ENCODE peak calls at places on chromosomes 16 and 17, in five cellular contexts. One of them, this sample, is unnamed.

GRCh38 chr16:1713933-1714332 is 7.9 kb downstream of the MAPK8IP3 start:
- DNase-seq in GM23338: peak
- DNase-seq in K562: no peak
- DNase-seq in HepG2: no peak
- DNase-seq in GM12878: peak
- DNase-seq in this sample: no peak

GRCh38 chr17:21016826-21017225 is 26.0 kb downstream of the USP22 start:
- DNase-seq in GM23338: no peak
- DNase-seq in K562: no peak
- DNase-seq in HepG2: no peak
- DNase-seq in GM12878: no peak
- DNase-seq in this sample: no peak

GRCh38 chr17:75909812-75910274 is 5.2 kb upstream of the MRPL38 start:
- DNase-seq in GM23338: no peak
- DNase-seq in K562: no peak
- DNase-seq in HepG2: no peak
- DNase-seq in GM12878: no peak
- DNase-seq in this sample: no peak

GRCh38 chr17:42118545-42118944 is 2.6 kb downstream of the KAT2A start:
- DNase-seq in GM23338: peak
- DNase-seq in K562: peak
- DNase-seq in HepG2: peak
- DNase-seq in GM12878: no peak
- DNase-seq in this sample: peak

GRCh38 chr17:72361892-72362291 is 241.1 kb downstream of the SOX9 start:
- DNase-seq in GM23338: no peak
- DNase-seq in K562: no peak
- DNase-seq in HepG2: no peak
- DNase-seq in GM12878: no peak
- DNase-seq in this sample: no peak

GRCh38 chr17:17343160-17343735 is 40.1 kb downstream of the NT5M start:
- DNase-seq in GM23338: no peak
- DNase-seq in K562: no peak
- DNase-seq in HepG2: no peak
- DNase-seq in GM12878: no peak
- DNase-seq in this sample: no peak

GRCh38 chr16:17301184-17301583 is 169.6 kb downstream of the XYLT1 start:
- DNase-seq in GM23338: no peak
- DNase-seq in K562: no peak
- DNase-seq in HepG2: no peak
- DNase-seq in GM12878: no peak
- DNase-seq in this sample: no peak

GRCh38 chr16:19583665-19584300 is 28.3 kb downstream of the VPS35L start:
- DNase-seq in GM23338: peak
- DNase-seq in K562: peak
- DNase-seq in HepG2: peak
- DNase-seq in GM12878: no peak
- DNase-seq in this sample: peak

GRCh38 chr16:383326-384020 is 1.7 kb upstream of the PGAP6 start:
- DNase-seq in GM23338: peak
- DNase-seq in K562: no peak
- DNase-seq in HepG2: no peak
- DNase-seq in GM12878: peak
- DNase-seq in this sample: no peak

GRCh38 chr17:16873654-16874035 is 98.3 kb downstream of the TNFRSF13B start:
- DNase-seq in GM23338: no peak
- DNase-seq in K562: no peak
- DNase-seq in HepG2: no peak
- DNase-seq in GM12878: no peak
- DNase-seq in this sample: no peak

GRCh38 chr17:68450801-68451200 is 6.5 kb downstream of the WIPI1 start:
- DNase-seq in GM23338: no peak
- DNase-seq in K562: no peak
- DNase-seq in HepG2: no peak
- DNase-seq in GM12878: no peak
- DNase-seq in this sample: no peak

GRCh38 chr17:68452724-68453290 is 4.5 kb downstream of the WIPI1 start:
- DNase-seq in GM23338: no peak
- DNase-seq in K562: no peak
- DNase-seq in HepG2: no peak
- DNase-seq in GM12878: no peak
- DNase-seq in this sample: no peak

GRCh38 chr17:68449021-68449739 is 8.1 kb downstream of the WIPI1 start:
- DNase-seq in GM23338: no peak
- DNase-seq in K562: no peak
- DNase-seq in HepG2: no peak
- DNase-seq in GM12878: no peak
- DNase-seq in this sample: peak

GRCh38 chr17:68451650-68452354 is 5.5 kb downstream of the WIPI1 start:
- DNase-seq in GM23338: no peak
- DNase-seq in K562: no peak
- DNase-seq in HepG2: peak
- DNase-seq in GM12878: no peak
- DNase-seq in this sample: no peak

DNA sequence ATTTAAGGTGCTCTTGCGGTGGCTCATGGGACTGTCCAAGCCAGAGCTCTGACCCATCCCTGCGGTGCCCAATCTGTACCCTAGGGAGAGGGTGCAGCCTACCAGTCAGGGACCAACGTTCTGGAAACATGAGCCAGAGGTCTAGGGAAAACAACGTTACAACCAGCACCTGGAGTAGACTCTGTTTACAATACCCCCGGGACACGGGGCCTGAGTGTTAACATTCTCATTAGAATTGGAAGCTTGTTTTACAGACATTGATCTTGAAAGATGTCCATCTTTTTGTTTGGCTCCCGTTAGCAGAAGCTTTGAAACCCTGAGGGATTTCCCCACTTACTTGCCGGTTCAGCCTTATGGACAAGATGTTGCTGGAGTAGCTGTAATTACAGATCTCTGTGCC is 6.9 kb downstream of the WIPI1 start:
- DNase-seq in GM23338: no peak
- DNase-seq in K562: no peak
- DNase-seq in HepG2: no peak
- DNase-seq in GM12878: no peak
- DNase-seq in this sample: no peak
- TF ChIP-seq JUNB in GM23338: no peak
- TF ChIP-seq JUNB in K562: no peak
- TF ChIP-seq JUNB in HepG2: no peak
- TF ChIP-seq JUNB in GM12878: no peak
- TF ChIP-seq JUNB in this sample: no peak

DNA sequence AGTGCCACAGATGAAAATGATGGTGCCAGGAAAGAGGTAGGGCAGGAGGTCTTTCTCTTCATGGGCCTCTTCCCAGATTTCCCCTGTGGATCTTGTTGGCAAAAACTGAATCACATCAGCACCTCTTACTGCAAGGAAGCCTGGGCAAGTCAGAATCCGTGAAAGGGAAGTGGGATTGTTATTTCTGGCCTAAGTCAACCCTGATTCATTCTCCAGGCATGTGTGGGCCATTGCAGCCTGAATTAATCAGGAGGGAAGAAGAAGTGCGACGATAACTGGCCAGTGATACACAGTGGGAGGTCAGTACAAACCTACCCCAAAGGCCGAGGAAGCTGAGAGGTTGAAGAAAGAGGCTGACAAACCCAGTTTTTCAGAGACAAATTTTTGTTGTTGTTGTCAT is 17.9 kb upstream of the NSMCE1 start:
- DNase-seq in GM23338: no peak
- DNase-seq in K562: no peak
- DNase-seq in HepG2: peak
- DNase-seq in GM12878: no peak
- DNase-seq in this sample: peak
- TF ChIP-seq JUNB in GM23338: no peak
- TF ChIP-seq JUNB in K562: no peak
- TF ChIP-seq JUNB in HepG2: no peak
- TF ChIP-seq JUNB in GM12878: no peak
- TF ChIP-seq JUNB in this sample: peak

GRCh38 chr16:57255686-57256415 is 10.8 kb downstream of the ARL2BP start:
- DNase-seq in GM23338: no peak
- DNase-seq in K562: no peak
- DNase-seq in HepG2: no peak
- DNase-seq in GM12878: no peak
- DNase-seq in this sample: no peak
- TF ChIP-seq JUNB in GM23338: no peak
- TF ChIP-seq JUNB in K562: no peak
- TF ChIP-seq JUNB in HepG2: no peak
- TF ChIP-seq JUNB in GM12878: no peak
- TF ChIP-seq JUNB in this sample: no peak

GRCh38 chr17:2197271-2197670 is 106.3 kb downstream of the SMG6 start:
- DNase-seq in GM23338: no peak
- DNase-seq in K562: no peak
- DNase-seq in HepG2: no peak
- DNase-seq in GM12878: no peak
- DNase-seq in this sample: no peak

GRCh38 chr17:2195729-2196128 is 107.9 kb downstream of the SMG6 start:
- DNase-seq in GM23338: no peak
- DNase-seq in K562: no peak
- DNase-seq in HepG2: no peak
- DNase-seq in GM12878: peak
- DNase-seq in this sample: no peak

GRCh38 chr17:2191785-2192184 is 111.8 kb downstream of the SMG6 start:
- DNase-seq in GM23338: no peak
- DNase-seq in K562: no peak
- DNase-seq in HepG2: no peak
- DNase-seq in GM12878: no peak
- DNase-seq in this sample: no peak

GRCh38 chr17:2192367-2193028 is 111.1 kb downstream of the SMG6 start:
- DNase-seq in GM23338: no peak
- DNase-seq in K562: no peak
- DNase-seq in HepG2: no peak
- DNase-seq in GM12878: peak
- DNase-seq in this sample: peak

DNA sequence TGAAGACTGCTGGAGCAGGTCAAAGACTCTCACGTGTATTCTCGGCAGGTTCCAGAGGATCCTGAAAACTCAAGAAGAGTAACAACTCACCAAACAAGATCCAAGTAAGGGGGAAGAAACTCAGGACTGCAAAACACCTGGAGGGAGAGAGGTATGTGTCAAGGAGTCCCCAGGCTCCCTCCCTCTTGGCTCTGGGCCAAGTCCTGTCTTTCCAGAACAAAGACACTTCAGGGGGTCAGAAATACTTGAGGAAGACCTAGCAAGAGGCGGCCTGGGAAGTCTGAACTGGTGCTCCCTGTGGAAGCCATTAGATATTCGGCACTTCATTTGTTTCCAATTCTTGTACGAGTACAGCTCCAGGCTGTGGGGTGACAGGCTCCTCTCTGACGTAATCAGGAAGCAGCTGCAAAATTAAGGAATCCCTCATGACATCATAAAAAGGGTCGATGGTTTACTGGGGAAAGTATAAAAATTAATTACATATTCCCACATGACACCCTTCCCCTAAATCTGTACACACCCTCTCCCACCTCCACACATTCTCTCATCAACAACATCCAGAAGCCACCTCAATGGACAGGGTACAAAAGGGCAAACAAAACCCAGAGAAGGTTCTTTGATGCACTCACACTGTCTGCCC is 108.7 kb downstream of the SMG6 start:
- DNase-seq in GM23338: peak
- DNase-seq in K562: no peak
- DNase-seq in HepG2: no peak
- DNase-seq in GM12878: no peak
- DNase-seq in this sample: no peak
- TF ChIP-seq JUNB in GM23338: no peak
- TF ChIP-seq JUNB in K562: no peak
- TF ChIP-seq JUNB in HepG2: no peak
- TF ChIP-seq JUNB in GM12878: no peak
- TF ChIP-seq JUNB in this sample: no peak

GRCh38 chr17:5701371-5701770 is 117.1 kb upstream of the NLRP1 start:
- DNase-seq in GM23338: no peak
- DNase-seq in K562: no peak
- DNase-seq in HepG2: no peak
- DNase-seq in GM12878: no peak
- DNase-seq in this sample: no peak

GRCh38 chr17:5705081-5705875 is 121.0 kb upstream of the NLRP1 start:
- DNase-seq in GM23338: peak
- DNase-seq in K562: peak
- DNase-seq in HepG2: no peak
- DNase-seq in GM12878: no peak
- DNase-seq in this sample: peak

GRCh38 chr17:5702951-5703510 is 118.7 kb upstream of the NLRP1 start:
- DNase-seq in GM23338: peak
- DNase-seq in K562: no peak
- DNase-seq in HepG2: no peak
- DNase-seq in GM12878: no peak
- DNase-seq in this sample: no peak

GRCh38 chr17:5705876-5706420 is 121.6 kb upstream of the NLRP1 start:
- DNase-seq in GM23338: no peak
- DNase-seq in K562: no peak
- DNase-seq in HepG2: no peak
- DNase-seq in GM12878: no peak
- DNase-seq in this sample: no peak

GRCh38 chr17:5703736-5704135 is 119.4 kb upstream of the NLRP1 start:
- DNase-seq in GM23338: peak
- DNase-seq in K562: no peak
- DNase-seq in HepG2: no peak
- DNase-seq in GM12878: no peak
- DNase-seq in this sample: no peak
- TF ChIP-seq JUNB in GM23338: no peak
- TF ChIP-seq JUNB in K562: no peak
- TF ChIP-seq JUNB in HepG2: no peak
- TF ChIP-seq JUNB in GM12878: no peak
- TF ChIP-seq JUNB in this sample: no peak

DNA sequence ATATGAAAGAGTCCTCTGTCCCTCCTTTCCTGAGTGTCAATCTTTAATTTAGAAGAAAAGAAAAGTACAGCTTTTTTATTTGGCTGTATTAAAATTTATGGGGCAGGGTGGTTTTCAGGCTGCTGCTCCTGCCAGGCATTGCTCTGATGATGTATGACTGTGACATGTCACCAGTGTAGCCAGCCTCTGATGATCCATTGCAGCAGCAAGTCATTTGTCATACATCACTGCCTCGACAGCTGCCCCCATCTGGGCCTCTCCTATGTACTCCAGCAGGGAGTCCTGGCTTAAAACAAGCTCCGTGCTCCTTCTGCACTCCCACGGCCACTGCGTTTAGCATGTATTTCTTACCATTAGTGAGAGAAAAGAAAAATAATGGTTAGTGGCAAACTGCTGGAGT is 854.3 kb downstream of the KCNJ2 start:
- DNase-seq in GM23338: no peak
- DNase-seq in K562: no peak
- DNase-seq in HepG2: no peak
- DNase-seq in GM12878: no peak
- DNase-seq in this sample: no peak
- TF ChIP-seq JUNB in GM23338: no peak
- TF ChIP-seq JUNB in K562: no peak
- TF ChIP-seq JUNB in HepG2: no peak
- TF ChIP-seq JUNB in GM12878: no peak
- TF ChIP-seq JUNB in this sample: no peak

GRCh38 chr16:50771366-50771765 is 29.5 kb downstream of the CYLD start:
- DNase-seq in GM23338: no peak
- DNase-seq in K562: no peak
- DNase-seq in HepG2: no peak
- DNase-seq in GM12878: no peak
- DNase-seq in this sample: no peak
- TF ChIP-seq JUNB in GM23338: no peak
- TF ChIP-seq JUNB in K562: no peak
- TF ChIP-seq JUNB in HepG2: no peak
- TF ChIP-seq JUNB in GM12878: no peak
- TF ChIP-seq JUNB in this sample: no peak

GRCh38 chr17:47615766-47616424 is 33.8 kb upstream of the KPNB1 start:
- DNase-seq in GM23338: peak
- DNase-seq in K562: peak
- DNase-seq in HepG2: peak
- DNase-seq in GM12878: peak
- DNase-seq in this sample: peak
- TF ChIP-seq JUNB in GM23338: no peak
- TF ChIP-seq JUNB in K562: no peak
- TF ChIP-seq JUNB in HepG2: no peak
- TF ChIP-seq JUNB in GM12878: no peak
- TF ChIP-seq JUNB in this sample: no peak